ENCODE peak calls at places on chromosomes 4 and X, in five cellular contexts. J, P, I, Q and K are unnamed samples.

GRCh38 chr4:153151535-153152452 is 52.4 kb upstream of the TRIM2 start:
- DNase-seq in J (no peak), Q (peak), P (no peak), I (peak), K (peak)

GRCh38 chr4:7322166-7322991 is 112.4 kb downstream of the PSAPL1 start:
- DNase-seq in P (no peak), I (no peak), J (no peak), Q (no peak), K (no peak)

GRCh38 chr4:15964159-15964558 is 1.2 kb upstream of the FGFBP2 start:
- DNase-seq in J (no peak), P (no peak), Q (no peak), I (peak), K (no peak)

GRCh38 chr4:64341711-64342110 is 67.5 kb downstream of the TECRL start:
- DNase-seq in P (peak), I (peak), J (no peak), Q (no peak), K (no peak)

GRCh38 chr4:110164251-110164650 is 34.2 kb downstream of the ELOVL6 start:
- DNase-seq in P (no peak), Q (peak), I (no peak), J (no peak), K (peak)

GRCh38 chrX:69156638-69157037 is 8.6 kb downstream of the PJA1 start:
- DNase-seq in I (no peak), J (no peak), Q (no peak), P (no peak), K (no peak)

GRCh38 chr4:79673898-79674297 is 265.9 kb upstream of the GK2 start:
- DNase-seq in P (no peak), Q (no peak), I (no peak), J (no peak), K (no peak)

GRCh38 chr4:931194-931959 is 739 bp downstream of the GAK start:
- DNase-seq in P (no peak), J (no peak), Q (peak), I (peak), K (peak)

GRCh38 chr4:100188829-100189228 is 1.4 kb downstream of the DDIT4L start:
- DNase-seq in Q (no peak), J (no peak), I (peak), P (no peak), K (no peak)

GRCh38 chr4:139560396-139561084 is 4.5 kb upstream of the SETD7 start:
- DNase-seq in I (no peak), J (no peak), P (no peak), Q (no peak), K (peak)

GRCh38 chr4:31327031-31327430 is 606.9 kb downstream of the PCDH7 start:
- DNase-seq in J (no peak), P (no peak), I (no peak), Q (no peak), K (no peak)

GRCh38 chr4:151905197-151905596 is 144.4 kb upstream of the GATB start:
- DNase-seq in P (no peak), J (no peak), I (no peak), Q (no peak), K (no peak)

GRCh38 chrX:50054147-50054546 is 131.8 kb downstream of the CLCN5 start:
- DNase-seq in J (no peak), Q (no peak), I (no peak), P (no peak), K (no peak)

GRCh38 chrX:22577181-22577580 is 304.5 kb downstream of the CBLL2 start:
- DNase-seq in P (no peak), Q (peak), I (no peak), J (no peak), K (peak)